ENCODE peak calls at places on chromosomes 6 and 20, in ten cellular contexts. K is Calu3; F is SK-MEL-5; D is AG08395; Q is RWPE1; Y is activated CD8-positive, alpha-beta memory T cell treated with anti-CD3 and anti-CD28 coated beads, Interleukin-2, amount 10 ng/mL, durations not matched to agents 7 days and 5 days; R is NCI-H1694 treated with DMSO at 0.1 percent for 48 hours; S is NCI-H2171 treated with DMSO at 0.1 percent for 48 hours; L is WTC11; E is substantia nigra. B is an unnamed sample.

GRCh38 chr6:80319286-80319685 is 212.8 kb downstream of the BCKDHB start:
- DNase-seq in K (no peak), F (no peak), D (no peak), Q (peak), Y (no peak), R (no peak), S (no peak), L (no peak), E (no peak), B (no peak)

GRCh38 chr20:14997791-14998190 is 660.4 kb upstream of the FLRT3 start:
- DNase-seq in K (no peak), F (no peak), D (peak), Q (peak), Y (no peak), R (no peak), S (peak), L (no peak), E (no peak), B (no peak)

GRCh38 chr6:49548613-49549304 is 1.7 kb upstream of the C6orf141 start:
- DNase-seq in K (no peak), F (peak), D (no peak), Q (no peak), Y (no peak), R (no peak), S (peak), L (peak), E (no peak), B (peak)

GRCh38 chr6:72363844-72364740 is 257.8 kb upstream of the KCNQ5 start:
- DNase-seq in K (peak), F (no peak), D (peak), Q (peak), Y (no peak), R (no peak), S (no peak), L (no peak), E (no peak), B (no peak)

GRCh38 chr6:109523478-109523877 is 40.5 kb upstream of the ZBTB24 start:
- DNase-seq in K (no peak), F (no peak), D (peak), Q (no peak), Y (no peak), R (no peak), S (no peak), L (no peak), E (no peak), B (no peak)

GRCh38 chr6:110944681-110945151 is 13.8 kb upstream of the GTF3C6 start:
- DNase-seq in K (peak), F (no peak), D (peak), Q (peak), Y (peak), R (no peak), S (no peak), L (no peak), E (no peak), B (no peak)

GRCh38 chr6:1216488-1216974 is 95.4 kb upstream of the FOXQ1 start:
- DNase-seq in K (no peak), F (no peak), D (no peak), Q (no peak), Y (no peak), R (no peak), S (no peak), L (no peak), E (no peak), B (no peak)

GRCh38 chr6:89986650-89987074 is 92.4 kb downstream of the GJA10 start:
- DNase-seq in K (no peak), F (no peak), D (peak), Q (no peak), Y (no peak), R (peak), S (peak), L (no peak), E (no peak), B (no peak)

GRCh38 chr6:78829407-78829806 is 37.9 kb upstream of the IRAK1BP1 start:
- DNase-seq in K (no peak), F (no peak), D (no peak), Q (no peak), Y (no peak), R (no peak), S (no peak), L (no peak), E (no peak), B (no peak)

GRCh38 chr6:84462697-84463096 is 235.3 kb upstream of the CEP162 start:
- DNase-seq in K (no peak), F (no peak), D (peak), Q (no peak), Y (no peak), R (no peak), S (no peak), L (no peak), E (no peak), B (no peak)

GRCh38 chr6:77620290-77620882 is 32.5 kb upstream of the MEI4 start:
- DNase-seq in K (peak), F (peak), D (no peak), Q (peak), Y (no peak), R (no peak), S (peak), L (peak), E (no peak), B (no peak)

GRCh38 chr6:106783631-106784566 is 154.5 kb downstream of the QRSL1 start:
- DNase-seq in K (no peak), F (no peak), D (peak), Q (peak), Y (no peak), R (no peak), S (no peak), L (no peak), E (no peak), B (no peak)

GRCh38 chr6:36721369-36722140 is 23.9 kb downstream of the RAB44 start:
- DNase-seq in K (no peak), F (no peak), D (no peak), Q (no peak), Y (no peak), R (no peak), S (no peak), L (no peak), E (no peak), B (no peak)

GRCh38 chr6:55668625-55669024 is 89.6 kb upstream of the HMGCLL1 start:
- DNase-seq in K (no peak), F (no peak), D (no peak), Q (no peak), Y (no peak), R (no peak), S (no peak), L (no peak), E (no peak), B (no peak)

GRCh38 chr20:63697357-63697867 is 960 bp downstream of the TNFRSF6B start:
- DNase-seq in K (no peak), F (no peak), D (no peak), Q (peak), Y (no peak), R (no peak), S (no peak), L (no peak), E (no peak), B (no peak)

GRCh38 chr20:41150664-41151063 is 13.3 kb downstream of the PLCG1 start:
- DNase-seq in K (no peak), F (no peak), D (peak), Q (no peak), Y (no peak), R (no peak), S (peak), L (no peak), E (no peak), B (peak)

GRCh38 chr6:152723398-152723797 is 25.7 kb downstream of the MYCT1 start:
- DNase-seq in K (no peak), F (no peak), D (peak), Q (no peak), Y (no peak), R (no peak), S (peak), L (no peak), E (no peak), B (no peak)

GRCh38 chr6:28531479-28532128 is 5.9 kb downstream of the GPX5 start:
- DNase-seq in K (no peak), F (peak), D (no peak), Q (no peak), Y (no peak), R (no peak), S (no peak), L (no peak), E (no peak), B (no peak)

GRCh38 chr6:27591660-27592059 is 118.8 kb upstream of the ZNF184 start:
- DNase-seq in K (peak), F (peak), D (no peak), Q (peak), Y (no peak), R (no peak), S (peak), L (no peak), E (no peak), B (peak)

GRCh38 chr6:56677559-56677958 is 34.9 kb upstream of the DST start:
- DNase-seq in K (no peak), F (no peak), D (peak), Q (no peak), Y (no peak), R (no peak), S (no peak), L (no peak), E (no peak), B (no peak)

GRCh38 chr20:63433756-63434531 is 38.5 kb downstream of the KCNQ2 start:
- DNase-seq in K (no peak), F (no peak), D (no peak), Q (no peak), Y (no peak), R (no peak), S (no peak), L (no peak), E (no peak), B (no peak)

GRCh38 chr6:38713812-38714211 is 1.3 kb upstream of the DNAH8 start:
- DNase-seq in K (no peak), F (no peak), D (no peak), Q (no peak), Y (peak), R (no peak), S (peak), L (no peak), E (no peak), B (no peak)

GRCh38 chr20:59785118-59785959 is 148.1 kb downstream of the SYCP2 start:
- DNase-seq in K (no peak), F (no peak), D (no peak), Q (no peak), Y (peak), R (no peak), S (no peak), L (no peak), E (no peak), B (no peak)

GRCh38 chr6:24004062-24004461 is 122.0 kb upstream of the NRSN1 start:
- DNase-seq in K (no peak), F (peak), D (peak), Q (no peak), Y (no peak), R (no peak), S (no peak), L (no peak), E (no peak), B (no peak)

GRCh38 chr6:1409774-1410465 is 20.5 kb downstream of the FOXF2 start:
- DNase-seq in K (no peak), F (no peak), D (no peak), Q (no peak), Y (no peak), R (no peak), S (no peak), L (no peak), E (no peak), B (no peak)

GRCh38 chr6:118537579-118537978 is 10.5 kb upstream of the PLN start:
- DNase-seq in K (no peak), F (no peak), D (peak), Q (no peak), Y (no peak), R (no peak), S (no peak), L (no peak), E (no peak), B (no peak)

GRCh38 chr6:170247178-170247701 is 43.6 kb downstream of the DLL1 start:
- DNase-seq in K (no peak), F (no peak), D (no peak), Q (no peak), Y (no peak), R (no peak), S (no peak), L (no peak), E (no peak), B (no peak)

GRCh38 chr6:1759877-1760276 is 150.2 kb downstream of the FOXC1 start:
- DNase-seq in K (no peak), F (no peak), D (no peak), Q (no peak), Y (no peak), R (no peak), S (no peak), L (no peak), E (no peak), B (no peak)

GRCh38 chr6:152386131-152386530 is 251.0 kb downstream of the SYNE1 start:
- DNase-seq in K (no peak), F (no peak), D (no peak), Q (no peak), Y (no peak), R (no peak), S (no peak), L (no peak), E (no peak), B (no peak)

GRCh38 chr6:151092561-151092960 is 147.2 kb upstream of the AKAP12 start:
- DNase-seq in K (no peak), F (no peak), D (no peak), Q (no peak), Y (no peak), R (no peak), S (no peak), L (no peak), E (no peak), B (no peak)

GRCh38 chr6:45687570-45687969 is 309.8 kb upstream of the SUPT3H start:
- DNase-seq in K (no peak), F (no peak), D (no peak), Q (no peak), Y (peak), R (no peak), S (no peak), L (no peak), E (no peak), B (no peak)

B was measured in DMS 273 treated with DMSO at 0.1 percent for 48 hours.